ENCODE peak calls at places on chromosomes 13 and 19, in ten cellular contexts. V, D, A, I, R, F, W, L, B and T are unnamed samples.

GRCh38 chr19:42281175-42282035 is 12.4 kb downstream of the CIC start:
- DNase-seq in V (peak), D (no peak), A (no peak), I (peak), R (peak), F (peak), W (peak), L (peak), B (peak), T (no peak)

GRCh38 chr13:27211771-27212364 is 39.5 kb upstream of the RPL21 start:
- DNase-seq in V (no peak), D (no peak), A (no peak), I (no peak), R (peak), F (no peak), W (peak), L (no peak), B (no peak), T (no peak)

GRCh38 chr13:85277753-85278152 is 521.5 kb downstream of the SLITRK6 start:
- DNase-seq in V (no peak), D (no peak), A (no peak), I (no peak), R (peak), F (no peak), W (peak), L (no peak), B (no peak), T (no peak)

GRCh38 chr19:49936549-49936948 is 7.2 kb upstream of the NUP62 start:
- DNase-seq in V (no peak), D (no peak), A (no peak), I (no peak), R (no peak), F (no peak), W (no peak), L (no peak), B (no peak), T (no peak)

GRCh38 chr19:10501971-10502523 is 1.1 kb downstream of the KEAP1 start:
- DNase-seq in V (peak), D (peak), A (peak), I (peak), R (peak), F (peak), W (peak), L (peak), B (peak), T (peak)

GRCh38 chr19:45745606-45746005 is 12.4 kb downstream of the MEIOSIN start:
- DNase-seq in V (no peak), D (no peak), A (no peak), I (no peak), R (no peak), F (no peak), W (no peak), L (no peak), B (no peak), T (no peak)

GRCh38 chr19:29967623-29968022 is 25.6 kb downstream of the URI1 start:
- DNase-seq in V (peak), D (no peak), A (no peak), I (no peak), R (peak), F (peak), W (peak), L (peak), B (no peak), T (no peak)

GRCh38 chr13:40192516-40193257 is 473.8 kb downstream of the FOXO1 start:
- DNase-seq in V (no peak), D (no peak), A (no peak), I (no peak), R (no peak), F (no peak), W (no peak), L (no peak), B (no peak), T (no peak)

GRCh38 chr19:49340069-49340864 is 5.1 kb downstream of the CD37 start:
- DNase-seq in V (peak), D (peak), A (peak), I (peak), R (no peak), F (peak), W (peak), L (no peak), B (peak), T (peak)

GRCh38 chr19:12656899-12657571 is 9.5 kb downstream of the MAN2B1 start:
- DNase-seq in V (peak), D (no peak), A (no peak), I (no peak), R (no peak), F (no peak), W (no peak), L (no peak), B (no peak), T (no peak)

GRCh38 chr13:39322836-39323585 is 280.0 kb downstream of the LHFPL6 start:
- DNase-seq in V (no peak), D (no peak), A (no peak), I (no peak), R (no peak), F (no peak), W (no peak), L (no peak), B (no peak), T (no peak)

GRCh38 chr13:113002206-113002821 is 33.3 kb downstream of the MCF2L start:
- DNase-seq in V (no peak), D (no peak), A (no peak), I (no peak), R (no peak), F (no peak), W (no peak), L (no peak), B (no peak), T (no peak)

GRCh38 chr13:23984541-23984940 is 87.2 kb upstream of the C1QTNF9B start:
- DNase-seq in V (no peak), D (no peak), A (no peak), I (no peak), R (no peak), F (no peak), W (no peak), L (no peak), B (no peak), T (no peak)

GRCh38 chr19:18470787-18471186 is 32.9 kb upstream of the ISYNA1 start:
- DNase-seq in V (no peak), D (no peak), A (no peak), I (no peak), R (no peak), F (no peak), W (no peak), L (no peak), B (no peak), T (no peak)

GRCh38 chr13:42981317-42981716 is 10.7 kb downstream of the EPSTI1 start:
- DNase-seq in V (no peak), D (no peak), A (no peak), I (no peak), R (peak), F (no peak), W (peak), L (no peak), B (no peak), T (no peak)

GRCh38 chr13:49914947-49915346 is 21.2 kb downstream of the SPRYD7 start:
- DNase-seq in V (no peak), D (no peak), A (no peak), I (no peak), R (no peak), F (no peak), W (no peak), L (no peak), B (no peak), T (no peak)
- TF ChIP-seq CTCF in V (no peak), D (no peak), A (no peak), I (no peak), R (no peak), F (no peak), W (no peak), L (no peak), B (no peak), T (no peak)

GRCh38 chr19:47766670-47767069 is 11.8 kb upstream of the SELENOW start:
- DNase-seq in V (no peak), D (no peak), A (no peak), I (no peak), R (no peak), F (peak), W (no peak), L (no peak), B (no peak), T (no peak)

GRCh38 chr19:47768604-47769003 is 9.9 kb upstream of the SELENOW start:
- DNase-seq in V (no peak), D (no peak), A (no peak), I (no peak), R (no peak), F (peak), W (no peak), L (no peak), B (no peak), T (no peak)

GRCh38 chr19:47767349-47767748 is 11.2 kb upstream of the SELENOW start:
- DNase-seq in V (no peak), D (no peak), A (no peak), I (no peak), R (no peak), F (no peak), W (no peak), L (no peak), B (no peak), T (no peak)

GRCh38 chr19:47766359-47766620 is 12.2 kb upstream of the SELENOW start:
- DNase-seq in V (no peak), D (no peak), A (no peak), I (no peak), R (no peak), F (no peak), W (no peak), L (no peak), B (no peak), T (no peak)

DNA sequence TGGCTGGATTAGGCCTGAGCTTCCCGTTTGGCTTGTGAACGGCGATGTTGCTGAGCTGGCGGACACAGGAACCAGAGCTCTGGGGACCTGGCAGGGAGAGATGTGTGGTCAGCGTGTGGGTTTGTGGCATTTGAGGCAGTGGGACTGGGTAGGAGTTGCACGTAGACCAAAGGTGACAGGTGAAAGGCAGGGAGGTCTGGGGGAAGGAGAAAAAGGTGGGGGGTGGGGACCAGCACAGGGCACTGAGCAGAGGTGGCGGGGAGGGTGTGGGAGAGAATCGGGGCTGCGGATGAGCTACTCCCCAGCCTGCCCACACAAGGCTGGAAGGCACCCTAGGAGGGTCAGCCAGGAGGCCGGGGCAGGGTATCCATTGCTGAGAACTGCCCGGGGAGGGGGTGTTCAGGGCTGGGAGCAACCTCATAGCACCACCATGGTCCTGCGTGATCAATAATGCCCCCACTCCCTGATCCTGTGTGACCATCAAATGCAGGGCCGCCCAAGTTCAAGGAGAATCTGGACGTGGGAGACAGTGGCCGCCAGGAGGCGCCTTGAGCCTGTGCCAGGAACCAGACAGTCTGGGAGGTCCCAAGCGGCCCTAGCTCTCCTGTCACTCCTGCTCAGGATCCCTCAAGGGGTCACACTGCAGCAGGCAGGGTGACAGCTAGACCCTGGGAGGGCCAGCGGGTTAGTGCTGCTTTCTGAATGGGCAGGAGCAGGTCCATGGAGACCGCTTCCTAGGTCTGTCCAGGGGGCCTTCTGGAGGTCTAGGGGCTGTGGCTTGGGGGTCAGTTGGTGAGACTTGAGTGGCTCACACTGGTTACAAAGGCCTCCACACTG is 12.8 kb upstream of the SELENOW start:
- DNase-seq in V (peak), D (peak), A (peak), I (peak), R (peak), F (peak), W (peak), L (peak), B (peak), T (peak)
- TF ChIP-seq CTCF in V (peak), D (peak), A (peak), I (peak), R (peak), F (peak), W (peak), L (peak), B (peak), T (peak)

GRCh38 chr19:35869327-35870123 is 1.2 kb downstream of the APLP1 start:
- DNase-seq in V (peak), D (peak), A (peak), I (peak), R (peak), F (peak), W (peak), L (peak), B (peak), T (peak)

GRCh38 chr19:35868823-35869326 is 501 bp downstream of the APLP1 start:
- DNase-seq in V (no peak), D (no peak), A (no peak), I (no peak), R (no peak), F (no peak), W (peak), L (no peak), B (no peak), T (no peak)

GRCh38 chr19:35871611-35872010 is 3.2 kb downstream of the APLP1 start:
- DNase-seq in V (no peak), D (no peak), A (no peak), I (no peak), R (no peak), F (no peak), W (no peak), L (no peak), B (no peak), T (no peak)

GRCh38 chr19:35872180-35872579 is 3.8 kb downstream of the APLP1 start:
- DNase-seq in V (no peak), D (no peak), A (no peak), I (no peak), R (no peak), F (no peak), W (no peak), L (no peak), B (no peak), T (no peak)

GRCh38 chr19:35870798-35871197 is 2.4 kb downstream of the APLP1 start:
- DNase-seq in V (no peak), D (no peak), A (no peak), I (no peak), R (no peak), F (no peak), W (no peak), L (no peak), B (no peak), T (no peak)
- TF ChIP-seq CTCF in V (no peak), D (no peak), A (no peak), I (no peak), R (no peak), F (no peak), W (no peak), L (no peak), B (no peak), T (no peak)

DNA sequence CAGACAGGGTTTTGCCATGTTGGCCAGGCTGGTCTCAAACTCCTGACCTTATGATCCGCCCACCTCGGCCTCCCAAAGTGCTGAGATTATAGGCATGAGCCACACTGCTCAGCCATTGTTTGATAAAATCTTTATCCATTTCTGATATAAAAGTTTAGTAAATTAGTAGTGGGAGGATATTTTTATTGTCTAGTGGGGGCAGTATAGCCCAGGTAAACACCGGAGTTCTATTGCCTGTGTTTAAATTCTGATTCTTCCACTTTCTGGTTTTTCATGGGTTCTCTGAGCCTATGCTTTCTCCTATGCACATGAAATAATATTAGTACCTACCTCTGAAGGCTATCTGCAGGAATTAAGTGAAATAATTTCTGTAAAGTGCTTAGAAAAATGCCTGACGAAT is 20.1 kb upstream of the ARHGEF18 start:
- DNase-seq in V (no peak), D (no peak), A (peak), I (no peak), R (no peak), F (peak), W (no peak), L (no peak), B (no peak), T (peak)
- TF ChIP-seq CTCF in V (no peak), D (no peak), A (peak), I (no peak), R (no peak), F (peak), W (no peak), L (no peak), B (no peak), T (no peak)